ENCODE peak calls at places on chromosomes 3 and 15, in four cellular contexts. One of them, this sample, is unnamed.
A peak's percentile ranks its signal among the peaks of the same experiment; 100 is the strongest.

GRCh38 chr3:16633948-16634347 is 28.7 kb upstream of the DAZL start:
- DNase-seq in transverse colon: no peak
- DNase-seq in IMR-90: no peak
- DNase-seq in suprapubic skin: no peak
- DNase-seq in this sample: no peak

GRCh38 chr3:142963266-142964149 is at the start of gene PAQR9:
- DNase-seq in transverse colon: no peak
- DNase-seq in IMR-90: no peak
- DNase-seq in suprapubic skin: no peak
- DNase-seq in this sample: no peak

GRCh38 chr3:170863768-170864167 is 6.2 kb downstream of the RPL22L1 start:
- DNase-seq in transverse colon: no peak
- DNase-seq in IMR-90: no peak
- DNase-seq in suprapubic skin: no peak
- DNase-seq in this sample: no peak

GRCh38 chr15:43779016-43779415 is 2.2 kb upstream of the ELL3 start:
- DNase-seq in transverse colon: no peak
- DNase-seq in IMR-90: no peak
- DNase-seq in suprapubic skin: no peak
- DNase-seq in this sample: no peak

GRCh38 chr3:186451371-186451770 is 89.3 kb upstream of the DGKG start:
- DNase-seq in transverse colon: no peak
- DNase-seq in IMR-90: no peak
- DNase-seq in suprapubic skin: no peak
- DNase-seq in this sample: no peak

GRCh38 chr3:138729279-138729678 is 105.4 kb downstream of the PIK3CB start:
- DNase-seq in transverse colon: no peak
- DNase-seq in IMR-90: no peak
- DNase-seq in suprapubic skin: no peak
- DNase-seq in this sample: no peak

GRCh38 chr3:114762144-114762543 is 384.9 kb downstream of the ZBTB20 start:
- DNase-seq in transverse colon: no peak
- DNase-seq in IMR-90: no peak
- DNase-seq in suprapubic skin: no peak
- DNase-seq in this sample: no peak

GRCh38 chr3:161096771-161097367 is 8.3 kb downstream of the B3GALNT1 start:
- DNase-seq in transverse colon: no peak
- DNase-seq in IMR-90: peak; percentile 4
- DNase-seq in suprapubic skin: no peak
- DNase-seq in this sample: no peak

GRCh38 chr3:73056365-73057150 is 4.9 kb upstream of the EBLN2 start:
- DNase-seq in transverse colon: no peak
- DNase-seq in IMR-90: peak; percentile 62
- DNase-seq in suprapubic skin: no peak
- DNase-seq in this sample: no peak

GRCh38 chr3:8621872-8622271 is 22.7 kb downstream of the SSUH2 start:
- DNase-seq in transverse colon: peak; percentile 21
- DNase-seq in IMR-90: peak; percentile 96
- DNase-seq in suprapubic skin: no peak
- DNase-seq in this sample: no peak

GRCh38 chr15:57692709-57693108 is 13.8 kb upstream of the POLR2M start:
- DNase-seq in transverse colon: no peak
- DNase-seq in IMR-90: peak; percentile 12
- DNase-seq in suprapubic skin: no peak
- DNase-seq in this sample: no peak

GRCh38 chr15:94584833-94585244 is 353.5 kb downstream of the MCTP2 start:
- DNase-seq in transverse colon: no peak
- DNase-seq in IMR-90: no peak
- DNase-seq in suprapubic skin: no peak
- DNase-seq in this sample: no peak

GRCh38 chr3:186383026-186383993 is 21.3 kb upstream of the DGKG start:
- DNase-seq in transverse colon: no peak
- DNase-seq in IMR-90: no peak
- DNase-seq in suprapubic skin: no peak
- DNase-seq in this sample: no peak

GRCh38 chr15:74635228-74635627 is 19.6 kb downstream of the CLK3 start:
- DNase-seq in transverse colon: peak; percentile 77
- DNase-seq in IMR-90: peak; percentile 61
- DNase-seq in suprapubic skin: no peak
- DNase-seq in this sample: no peak

GRCh38 chr15:74253276-74253921 is 17.3 kb downstream of the CCDC33 start:
- DNase-seq in transverse colon: no peak
- DNase-seq in IMR-90: peak; percentile 5
- DNase-seq in suprapubic skin: no peak
- DNase-seq in this sample: no peak

GRCh38 chr3:45688194-45688881 is 858 bp upstream of the SACM1L start:
- DNase-seq in transverse colon: peak; percentile 28
- DNase-seq in IMR-90: peak; percentile 33
- DNase-seq in suprapubic skin: no peak
- DNase-seq in this sample: no peak

GRCh38 chr3:147507638-147508286 is 98.6 kb downstream of the ZIC1 start:
- DNase-seq in transverse colon: no peak
- DNase-seq in IMR-90: no peak
- DNase-seq in suprapubic skin: no peak
- DNase-seq in this sample: no peak

GRCh38 chr3:33658971-33659848 is 58.8 kb downstream of the CLASP2 start:
- DNase-seq in transverse colon: peak; percentile 65
- DNase-seq in IMR-90: peak; percentile 88
- DNase-seq in suprapubic skin: peak; percentile 80
- DNase-seq in this sample: no peak

GRCh38 chr3:95297586-95297985 is 1234.7 kb downstream of the NSUN3 start:
- DNase-seq in transverse colon: no peak
- DNase-seq in IMR-90: no peak
- DNase-seq in suprapubic skin: no peak
- DNase-seq in this sample: no peak

GRCh38 chr3:72820405-72820804 is 27.8 kb downstream of the SHQ1 start:
- DNase-seq in transverse colon: peak; percentile 31
- DNase-seq in IMR-90: peak; percentile 58
- DNase-seq in suprapubic skin: no peak
- DNase-seq in this sample: no peak

GRCh38 chr15:98123297-98123696 is 162.8 kb downstream of the ARRDC4 start:
- DNase-seq in transverse colon: no peak
- DNase-seq in IMR-90: no peak
- DNase-seq in suprapubic skin: no peak
- DNase-seq in this sample: no peak

GRCh38 chr3:70899816-70900215 is 587.4 kb upstream of the MDFIC2 start:
- DNase-seq in transverse colon: no peak
- DNase-seq in IMR-90: no peak
- DNase-seq in suprapubic skin: no peak
- DNase-seq in this sample: no peak

GRCh38 chr3:39302178-39302577 is 22.3 kb upstream of the CX3CR1 start:
- DNase-seq in transverse colon: no peak
- DNase-seq in IMR-90: no peak
- DNase-seq in suprapubic skin: no peak
- DNase-seq in this sample: no peak
- H3K9me3 ChIP-seq in transverse colon: peaks cover 19% of the 10 kb centered on the region
- H3K9me3 ChIP-seq in IMR-90: peaks cover 4% of the 10 kb centered on the region
- H3K9me3 ChIP-seq in suprapubic skin: peaks cover 25% of the 10 kb centered on the region
- H3K9me3 ChIP-seq in this sample: no peaks in the 10 kb centered on the region

GRCh38 chr15:31359722-31360111 is 33.1 kb downstream of the KLF13 start:
- DNase-seq in transverse colon: peak; percentile 54
- DNase-seq in IMR-90: no peak
- DNase-seq in suprapubic skin: no peak
- DNase-seq in this sample: no peak
- TF ChIP-seq POLR2A in transverse colon: peak; percentile 49
- TF ChIP-seq POLR2A in IMR-90: no peak
- TF ChIP-seq POLR2A in suprapubic skin: no peak
- TF ChIP-seq POLR2A in this sample: no peak

GRCh38 chr3:135516143-135516542 is 449.4 kb upstream of the PPP2R3A start:
- DNase-seq in transverse colon: no peak
- DNase-seq in IMR-90: peak; percentile 41
- DNase-seq in suprapubic skin: no peak
- DNase-seq in this sample: no peak

GRCh38 chr3:135513106-135514063 is 452.1 kb upstream of the PPP2R3A start:
- DNase-seq in transverse colon: no peak
- DNase-seq in IMR-90: peak; percentile 76
- DNase-seq in suprapubic skin: no peak
- DNase-seq in this sample: no peak

GRCh38 chr3:135514064-135514455 is 451.5 kb upstream of the PPP2R3A start:
- DNase-seq in transverse colon: no peak
- DNase-seq in IMR-90: no peak
- DNase-seq in suprapubic skin: no peak
- DNase-seq in this sample: no peak
- H3K27ac ChIP-seq in transverse colon: no peak overlapping the region
- H3K27ac ChIP-seq in IMR-90: no peak overlapping the region
- H3K27ac ChIP-seq in suprapubic skin: no peak overlapping the region
- H3K27ac ChIP-seq in this sample: no peak overlapping the region

GRCh38 chr15:56228352-56228751 is 15.3 kb downstream of the RFX7 start:
- DNase-seq in transverse colon: no peak
- DNase-seq in IMR-90: no peak
- DNase-seq in suprapubic skin: no peak
- DNase-seq in this sample: no peak
- H3K9me3 ChIP-seq in transverse colon: peaks cover 30% of the 10 kb centered on the region
- H3K9me3 ChIP-seq in IMR-90: peaks cover 15% of the 10 kb centered on the region
- H3K9me3 ChIP-seq in suprapubic skin: peaks cover 5% of the 10 kb centered on the region
- H3K9me3 ChIP-seq in this sample: no peaks in the 10 kb centered on the region

GRCh38 chr15:40773902-40774301 is 4.1 kb downstream of the C15orf62 start:
- DNase-seq in transverse colon: no peak
- DNase-seq in IMR-90: no peak
- DNase-seq in suprapubic skin: no peak
- DNase-seq in this sample: no peak

GRCh38 chr15:40773496-40773895 is 3.7 kb downstream of the C15orf62 start:
- DNase-seq in transverse colon: no peak
- DNase-seq in IMR-90: no peak
- DNase-seq in suprapubic skin: no peak
- DNase-seq in this sample: no peak

GRCh38 chr15:40775740-40776536 is 6.2 kb downstream of the C15orf62 start:
- DNase-seq in transverse colon: no peak
- DNase-seq in IMR-90: no peak
- DNase-seq in suprapubic skin: no peak
- DNase-seq in this sample: no peak

GRCh38 chr15:40775007-40775406 is 5.2 kb downstream of the C15orf62 start:
- DNase-seq in transverse colon: no peak
- DNase-seq in IMR-90: no peak
- DNase-seq in suprapubic skin: no peak
- DNase-seq in this sample: no peak

GRCh38 chr15:40776537-40777141 is 6.9 kb downstream of the C15orf62 start:
- DNase-seq in transverse colon: no peak
- DNase-seq in IMR-90: peak; percentile 41
- DNase-seq in suprapubic skin: no peak
- DNase-seq in this sample: no peak
- TF ChIP-seq POLR2A in transverse colon: no peak
- TF ChIP-seq POLR2A in IMR-90: no peak
- TF ChIP-seq POLR2A in suprapubic skin: no peak
- TF ChIP-seq POLR2A in this sample: no peak